ENCODE peak calls at places on chromosomes 16 and 17, in five cellular contexts. B is gastrocnemius medialis, P is esophagus squamous epithelium, W is GM12878, M is body of pancreas. T is an unnamed sample.
A peak's percentile ranks its signal among the peaks of the same experiment; 100 is the strongest.

GRCh38 chr17:17345294-17345597 is 42.1 kb downstream of the NT5M start:
- DNase-seq in B (no peak), P (no peak), W (no peak), M (no peak), T (no peak)

GRCh38 chr17:74118504-74118903 is 85.0 kb upstream of the RPL38 start:
- DNase-seq in B (no peak), P (no peak), W (no peak), M (no peak), T (no peak)

GRCh38 chr16:68090526-68090925 is 5.4 kb downstream of the NFATC3 start:
- DNase-seq in B (no peak), P (no peak), W (no peak), M (no peak), T (no peak)

GRCh38 chr17:35900280-35900679 is 20.1 kb upstream of the CCL5 start:
- DNase-seq in B (no peak), P (no peak), W (no peak), M (no peak), T (no peak)

GRCh38 chr17:68457539-68458259 is 403 bp upstream of the WIPI1 start:
- DNase-seq in B (peak; percentile 99), P (peak; percentile 90), W (peak; percentile 91), M (peak; percentile 99), T (peak; percentile 99)

GRCh38 chr17:75996665-75997590 is 3.7 kb upstream of the CDK3 start:
- DNase-seq in B (no peak), P (no peak), W (peak; percentile 45), M (no peak), T (no peak)

GRCh38 chr16:68328151-68328859 is 17.5 kb downstream of the PRMT7 start:
- DNase-seq in B (peak; percentile 69), P (no peak), W (peak; percentile 57), M (peak; percentile 80), T (peak; percentile 25)

GRCh38 chr17:751269-752001 is 629 bp downstream of the GEMIN4 start:
- DNase-seq in B (no peak), P (no peak), W (no peak), M (peak; percentile 28), T (no peak)

GRCh38 chr16:85402910-85403692 is 210.0 kb upstream of the GSE1 start:
- DNase-seq in B (no peak), P (no peak), W (no peak), M (peak; percentile 41), T (no peak)

GRCh38 chr17:19714542-19715411 is 1.6 kb downstream of the SLC47A2 start:
- DNase-seq in B (no peak), P (no peak), W (no peak), M (peak; percentile 58), T (no peak)

GRCh38 chr16:65782537-65783290 is 583.8 kb upstream of the CDH5 start:
- DNase-seq in B (no peak), P (no peak), W (no peak), M (no peak), T (no peak)

GRCh38 chr17:2474371-2474770 is 37.3 kb downstream of the METTL16 start:
- DNase-seq in B (no peak), P (no peak), W (no peak), M (no peak), T (no peak)

DNA sequence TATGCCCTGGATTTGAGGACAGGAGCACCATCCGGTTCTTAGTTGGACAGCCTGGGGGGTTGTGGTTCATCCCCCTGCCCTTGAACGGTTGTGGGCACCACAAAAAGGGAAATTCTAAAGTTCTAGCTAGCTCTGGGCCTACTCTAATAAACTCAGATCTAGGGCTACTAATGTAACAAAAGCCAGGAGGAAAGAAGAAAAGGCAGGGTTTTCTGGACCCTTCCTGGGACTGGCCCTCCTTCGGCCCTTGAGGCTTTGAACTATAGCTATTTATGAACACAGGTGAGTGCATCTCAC is 15.1 kb downstream of the ETV4 start:
- DNase-seq in B (no peak), P (no peak), W (no peak), M (no peak), T (no peak)
- H3K4me3 ChIP-seq in B (peak overlapping the region; percentile 34), P (no peak overlapping the region), W (no peak overlapping the region), M (no peak overlapping the region), T (no peak overlapping the region)

GRCh38 chr16:57636184-57636583 is 7.8 kb downstream of the ADGRG1 start:
- DNase-seq in B (no peak), P (no peak), W (no peak), M (no peak), T (no peak)
- H3K27ac ChIP-seq in B (peak overlapping the region; percentile 80), P (peak overlapping the region; percentile 57), W (no peak overlapping the region), M (peak overlapping the region; percentile 14), T (peak overlapping the region; percentile 45)

GRCh38 chr17:40113961-40114272 is 7.9 kb upstream of the MSL1 start:
- DNase-seq in B (no peak), P (no peak), W (no peak), M (no peak), T (no peak)
- H3K4me1 ChIP-seq in B (peaks cover 52% of the 10 kb centered on the region), P (peaks cover 52% of the 10 kb centered on the region), W (peaks cover 28% of the 10 kb centered on the region), M (peaks cover 68% of the 10 kb centered on the region), T (peaks cover 32% of the 10 kb centered on the region)

DNA sequence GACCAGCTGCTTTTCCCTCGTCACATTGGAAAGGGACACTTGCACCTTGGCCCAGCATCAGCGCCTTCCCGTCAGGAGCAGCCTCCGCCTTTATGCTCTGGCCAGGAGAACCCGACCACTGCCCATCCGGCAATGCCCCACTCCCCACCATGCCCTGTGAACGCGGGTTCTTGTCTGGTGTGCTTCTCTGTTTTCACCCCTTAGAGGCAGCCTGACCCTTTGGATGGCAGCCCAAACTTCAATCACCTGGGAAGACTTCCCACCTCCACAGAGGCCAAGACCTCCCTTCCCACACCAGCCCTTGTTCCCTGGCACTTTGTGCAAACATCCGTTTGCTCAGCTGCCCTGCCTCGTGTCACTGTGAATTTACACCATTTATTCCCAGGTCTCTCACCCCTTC is 87.0 kb downstream of the DNAH17 start:
- DNase-seq in B (no peak), P (no peak), W (no peak), M (no peak), T (no peak)
- H3K4me3 ChIP-seq in B (no peak overlapping the region), P (no peak overlapping the region), W (no peak overlapping the region), M (no peak overlapping the region), T (no peak overlapping the region)

GRCh38 chr16:11556945-11557720 is 29.6 kb downstream of the LITAF start:
- DNase-seq in B (no peak), P (no peak), W (no peak), M (no peak), T (no peak)

GRCh38 chr16:11556214-11556819 is 30.4 kb downstream of the LITAF start:
- DNase-seq in B (no peak), P (no peak), W (no peak), M (no peak), T (no peak)

GRCh38 chr16:11560701-11561439 is 25.8 kb downstream of the LITAF start:
- DNase-seq in B (peak; percentile 28), P (no peak), W (no peak), M (peak; percentile 31), T (no peak)

GRCh38 chr16:11561440-11561797 is 25.3 kb downstream of the LITAF start:
- DNase-seq in B (no peak), P (no peak), W (no peak), M (no peak), T (no peak)

GRCh38 chr16:11557811-11558210 is 28.9 kb downstream of the LITAF start:
- DNase-seq in B (no peak), P (no peak), W (no peak), M (no peak), T (no peak)
- H3K27ac ChIP-seq in B (peak overlapping the region; percentile 39), P (peak overlapping the region; percentile 75), W (no peak overlapping the region), M (peak overlapping the region; percentile 74), T (peak overlapping the region; percentile 34)